ENCODE peak calls at places on chromosomes 3 and 15, in seven cellular contexts. C is A549; Y is Peyer's patch; S is fibroblast of lung; O is lung; Z is lower lobe of right lung; P is CD8-positive, alpha-beta T cell. J is an unnamed sample.

GRCh38 chr3:194838236-194838635 is 152.6 kb downstream of the FAM43A start:
- DNase-seq in C (no peak), Y (no peak), S (no peak), O (no peak), Z (no peak), P (no peak), J (no peak)

GRCh38 chr15:60471314-60471713 is 7.6 kb downstream of the ICE2 start:
- DNase-seq in C (peak; percentile 17), Y (no peak), S (no peak), O (no peak), Z (no peak), P (no peak), J (no peak)

GRCh38 chr15:63255485-63255990 is 21.9 kb upstream of the APH1B start:
- DNase-seq in C (no peak), Y (no peak), S (no peak), O (no peak), Z (no peak), P (no peak), J (no peak)

GRCh38 chr3:158494657-158495056 is 76.3 kb upstream of the MLF1 start:
- DNase-seq in C (no peak), Y (no peak), S (no peak), O (no peak), Z (no peak), P (no peak), J (no peak)

GRCh38 chr15:54187325-54187724 is 209.1 kb downstream of the UNC13C start:
- DNase-seq in C (no peak), Y (no peak), S (no peak), O (no peak), Z (no peak), P (no peak), J (no peak)

GRCh38 chr3:16071246-16071645 is 103.2 kb upstream of the GALNT15 start:
- DNase-seq in C (no peak), Y (no peak), S (peak; percentile 67), O (no peak), Z (no peak), P (no peak), J (peak; percentile 53)

GRCh38 chr3:13712682-13713180 is 163.8 kb downstream of the FBLN2 start:
- DNase-seq in C (no peak), Y (no peak), S (no peak), O (peak; percentile 27), Z (no peak), P (no peak), J (no peak)

GRCh38 chr3:34090876-34091275 is 292.4 kb downstream of the PDCD6IP start:
- DNase-seq in C (no peak), Y (no peak), S (no peak), O (no peak), Z (no peak), P (no peak), J (no peak)

GRCh38 chr3:45929042-45929679 is 14.1 kb upstream of the CXCR6 start:
- DNase-seq in C (peak; percentile 11), Y (peak; percentile 76), S (no peak), O (no peak), Z (no peak), P (peak; percentile 66), J (peak; percentile 54)

GRCh38 chr15:84834227-84834955 is 17.2 kb downstream of the ALPK3 start:
- DNase-seq in C (no peak), Y (no peak), S (no peak), O (no peak), Z (no peak), P (no peak), J (no peak)

GRCh38 chr15:63238796-63239195 is 38.6 kb upstream of the APH1B start:
- DNase-seq in C (no peak), Y (no peak), S (peak; percentile 87), O (no peak), Z (no peak), P (no peak), J (no peak)

GRCh38 chr3:138593488-138594149 is 441 bp downstream of the CEP70 start:
- DNase-seq in C (no peak), Y (no peak), S (no peak), O (no peak), Z (no peak), P (peak; percentile 27), J (no peak)

DNA sequence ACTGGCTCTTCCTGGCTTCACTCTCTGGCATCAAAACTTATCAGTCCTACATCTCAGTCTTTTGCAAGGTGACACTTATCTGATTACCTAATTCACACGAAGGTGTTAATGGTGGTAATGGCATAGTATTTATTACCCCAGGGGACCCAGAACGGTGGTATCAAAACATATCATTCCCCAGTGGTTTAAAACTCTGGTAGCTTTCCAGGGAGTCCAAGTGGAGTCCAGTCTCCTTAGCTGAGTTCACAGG is 41.3 kb downstream of the SMAD3 start:
- DNase-seq in C (no peak), Y (no peak), S (no peak), O (no peak), Z (no peak), P (no peak), J (no peak)
- H3K4me1 ChIP-seq in C (peaks cover 92% of the 10 kb centered on the region), Y (peaks cover 20% of the 10 kb centered on the region), S (peaks cover 69% of the 10 kb centered on the region), O (peaks cover 36% of the 10 kb centered on the region), Z (peaks cover 86% of the 10 kb centered on the region), P (peaks cover 80% of the 10 kb centered on the region), J (peaks cover 39% of the 10 kb centered on the region)

GRCh38 chr15:78456391-78456790 is 18.4 kb downstream of the IREB2 start:
- DNase-seq in C (no peak), Y (no peak), S (no peak), O (no peak), Z (no peak), P (no peak), J (no peak)

GRCh38 chr15:78455749-78456148 is 17.7 kb downstream of the IREB2 start:
- DNase-seq in C (no peak), Y (no peak), S (peak; percentile 4), O (no peak), Z (no peak), P (no peak), J (peak; percentile 34)

GRCh38 chr15:78460737-78461136 is 22.7 kb downstream of the IREB2 start:
- DNase-seq in C (no peak), Y (no peak), S (no peak), O (no peak), Z (no peak), P (no peak), J (no peak)

GRCh38 chr15:78454992-78455391 is 17.0 kb downstream of the IREB2 start:
- DNase-seq in C (no peak), Y (no peak), S (no peak), O (no peak), Z (no peak), P (no peak), J (no peak)

DNA sequence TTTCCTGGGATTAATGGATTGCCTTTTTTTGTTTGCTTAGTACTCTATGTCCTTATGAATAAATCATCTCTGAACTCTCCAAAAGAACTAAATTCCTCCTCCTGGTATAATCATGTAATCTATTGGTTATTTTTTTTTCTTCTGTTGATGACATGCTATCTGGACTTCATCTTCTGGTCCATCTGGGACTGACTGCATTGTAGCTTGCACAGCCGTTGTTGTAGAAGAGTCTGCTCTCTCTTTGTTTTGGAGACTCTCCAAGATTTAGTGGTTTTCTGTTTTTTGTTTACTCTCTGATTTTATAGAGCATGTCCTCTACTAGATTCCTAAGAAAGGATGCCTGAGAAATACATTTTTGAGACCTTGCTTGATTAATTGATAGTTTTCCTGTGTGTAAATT is 19.1 kb downstream of the IREB2 start:
- DNase-seq in C (peak; percentile 45), Y (no peak), S (peak; percentile 67), O (no peak), Z (no peak), P (no peak), J (no peak)
- H3K4me1 ChIP-seq in C (peaks cover 54% of the 10 kb centered on the region), Y (no peaks in the 10 kb centered on the region), S (peaks cover 6% of the 10 kb centered on the region), O (peaks cover 26% of the 10 kb centered on the region), Z (peaks cover 69% of the 10 kb centered on the region), P (peaks cover 61% of the 10 kb centered on the region), J (peaks cover 46% of the 10 kb centered on the region)

GRCh38 chr3:173748140-173748539 is 350.6 kb downstream of the NLGN1 start:
- DNase-seq in C (no peak), Y (no peak), S (no peak), O (no peak), Z (no peak), P (no peak), J (no peak)

GRCh38 chr3:173747427-173747826 is 349.9 kb downstream of the NLGN1 start:
- DNase-seq in C (no peak), Y (no peak), S (peak; percentile 63), O (no peak), Z (no peak), P (no peak), J (no peak)

GRCh38 chr3:173750591-173750990 is 353.0 kb downstream of the NLGN1 start:
- DNase-seq in C (no peak), Y (no peak), S (no peak), O (no peak), Z (no peak), P (no peak), J (no peak)

GRCh38 chr3:173753593-173753992 is 356.0 kb downstream of the NLGN1 start:
- DNase-seq in C (no peak), Y (no peak), S (no peak), O (no peak), Z (no peak), P (no peak), J (no peak)

DNA sequence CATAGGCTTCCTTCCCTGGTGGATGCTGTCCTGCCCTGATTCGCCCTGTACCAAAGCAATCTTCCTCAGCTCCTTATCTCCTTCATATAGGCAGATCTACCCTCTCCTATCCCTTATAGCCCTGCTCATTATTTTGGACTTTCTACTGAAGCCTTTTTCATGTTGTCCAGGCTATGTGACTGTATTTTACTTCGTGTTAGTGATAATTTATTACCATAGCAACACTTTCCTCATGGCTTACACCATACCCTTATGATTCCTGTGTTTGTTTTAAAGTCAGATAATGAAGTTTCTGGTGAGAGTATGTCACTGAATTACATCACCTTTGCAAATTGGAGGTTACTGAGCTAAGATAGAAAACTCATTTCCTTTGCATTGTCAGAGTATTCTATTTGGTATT is 352.6 kb downstream of the NLGN1 start:
- DNase-seq in C (no peak), Y (no peak), S (peak; percentile 73), O (no peak), Z (no peak), P (no peak), J (no peak)
- H3K4me1 ChIP-seq in C (no peaks in the 10 kb centered on the region), Y (no peaks in the 10 kb centered on the region), S (no peaks in the 10 kb centered on the region), O (no peaks in the 10 kb centered on the region), Z (no peaks in the 10 kb centered on the region), P (no peaks in the 10 kb centered on the region), J (no peaks in the 10 kb centered on the region)

GRCh38 chr15:58466566-58466965 is 34.8 kb downstream of the LIPC start:
- DNase-seq in C (no peak), Y (no peak), S (no peak), O (no peak), Z (no peak), P (no peak), J (no peak)
- H3K4me1 ChIP-seq in C (peaks cover 56% of the 10 kb centered on the region), Y (no peaks in the 10 kb centered on the region), S (peaks cover 8% of the 10 kb centered on the region), O (no peaks in the 10 kb centered on the region), Z (peaks cover 7% of the 10 kb centered on the region), P (peaks cover 16% of the 10 kb centered on the region), J (peaks cover 13% of the 10 kb centered on the region)

DNA sequence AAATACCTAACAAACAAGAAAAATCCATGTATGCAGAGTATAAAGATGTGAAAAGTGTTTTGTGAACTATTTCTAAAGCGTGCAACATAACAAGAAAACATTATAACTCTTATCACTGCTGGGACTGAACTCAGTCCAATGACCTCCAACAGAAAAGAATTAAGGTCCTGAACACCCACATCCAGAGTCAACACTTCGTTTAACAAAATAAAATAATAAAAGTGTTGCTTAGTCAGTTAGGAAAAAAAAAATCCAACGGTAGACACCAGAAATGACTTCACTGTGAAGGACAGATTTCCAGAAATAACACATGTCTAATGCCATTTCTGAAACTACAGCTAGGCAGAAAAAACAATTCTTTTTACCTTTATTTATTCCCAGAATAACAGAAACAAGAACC is 28.0 kb downstream of the MB21D2 start:
- DNase-seq in C (no peak), Y (no peak), S (peak; percentile 55), O (no peak), Z (no peak), P (no peak), J (no peak)
- H3K4me1 ChIP-seq in C (peaks cover 78% of the 10 kb centered on the region), Y (no peaks in the 10 kb centered on the region), S (peaks cover 27% of the 10 kb centered on the region), O (peaks cover 8% of the 10 kb centered on the region), Z (peaks cover 48% of the 10 kb centered on the region), P (peaks cover 16% of the 10 kb centered on the region), J (peaks cover 41% of the 10 kb centered on the region)

GRCh38 chr3:185818267-185818875 is 6.5 kb downstream of the IGF2BP2 start:
- DNase-seq in C (no peak), Y (no peak), S (no peak), O (no peak), Z (no peak), P (no peak), J (no peak)
- H3K4me1 ChIP-seq in C (peaks cover 58% of the 10 kb centered on the region), Y (peaks cover 5% of the 10 kb centered on the region), S (peaks cover 27% of the 10 kb centered on the region), O (peaks cover 17% of the 10 kb centered on the region), Z (peaks cover 11% of the 10 kb centered on the region), P (peaks cover 4% of the 10 kb centered on the region), J (peaks cover 41% of the 10 kb centered on the region)

J was measured in hepatocyte.